ENCODE peak calls at places on chromosomes 3 and 15, in five cellular contexts. N, P, Q, O and L are unnamed samples.

GRCh38 chr3:41363830-41364523 is 164.7 kb downstream of the CTNNB1 start:
- DNase-seq in N (no peak), P (no peak), Q (no peak), O (no peak), L (no peak)

GRCh38 chr15:79166311-79166955 is 75.9 kb upstream of the RASGRF1 start:
- DNase-seq in N (no peak), P (no peak), Q (no peak), O (no peak), L (no peak)

GRCh38 chr3:46996689-46997452 is 17.4 kb downstream of the NBEAL2 start:
- DNase-seq in N (no peak), P (no peak), Q (no peak), O (no peak), L (no peak)

GRCh38 chr15:93485922-93486327 is 396.9 kb upstream of the RGMA start:
- DNase-seq in N (no peak), P (no peak), Q (no peak), O (no peak), L (no peak)

GRCh38 chr3:116552261-116552660 is 107.0 kb upstream of the LSAMP start:
- DNase-seq in N (no peak), P (no peak), Q (no peak), O (no peak), L (no peak)

GRCh38 chr3:88298189-88298588 is 148.4 kb downstream of the C3orf38 start:
- DNase-seq in N (no peak), P (no peak), Q (no peak), O (no peak), L (no peak)

GRCh38 chr15:87498545-87498944 is 758.0 kb downstream of the NTRK3 start:
- DNase-seq in N (peak), P (peak), Q (peak), O (peak), L (peak)

GRCh38 chr3:172138792-172139507 is 99.6 kb downstream of the FNDC3B start:
- DNase-seq in N (peak), P (peak), Q (no peak), O (peak), L (no peak)

GRCh38 chr3:141753399-141753798 is 9.8 kb upstream of the GRK7 start:
- DNase-seq in N (no peak), P (no peak), Q (no peak), O (no peak), L (no peak)

GRCh38 chr15:65730560-65731172 is 61.4 kb downstream of the DENND4A start:
- DNase-seq in N (no peak), P (no peak), Q (no peak), O (peak), L (no peak)

GRCh38 chr3:74009961-74010859 is 385.5 kb upstream of the PDZRN3 start:
- DNase-seq in N (no peak), P (no peak), Q (no peak), O (no peak), L (no peak)

GRCh38 chr3:119329551-119329950 is 35.4 kb downstream of the ARHGAP31 start:
- DNase-seq in N (no peak), P (no peak), Q (no peak), O (peak), L (no peak)

GRCh38 chr3:13282986-13283876 is 136.9 kb downstream of the NUP210 start:
- DNase-seq in N (peak), P (peak), Q (no peak), O (no peak), L (no peak)

GRCh38 chr3:66037986-66038369 is 740 bp downstream of the MAGI1 start:
- DNase-seq in N (no peak), P (peak), Q (no peak), O (no peak), L (no peak)

GRCh38 chr3:176354843-176355242 is 842.4 kb downstream of the TBL1XR1 start:
- DNase-seq in N (no peak), P (no peak), Q (no peak), O (no peak), L (no peak)

GRCh38 chr3:176650478-176650877 is 546.8 kb downstream of the TBL1XR1 start:
- DNase-seq in N (peak), P (no peak), Q (no peak), O (peak), L (peak)

GRCh38 chr15:35307676-35308075 is 222.6 kb upstream of the NANOGP8 start:
- DNase-seq in N (no peak), P (no peak), Q (no peak), O (no peak), L (no peak)

GRCh38 chr15:45703670-45704328 is 69.0 kb downstream of the SQOR start:
- DNase-seq in N (no peak), P (peak), Q (no peak), O (no peak), L (no peak)
- TF ChIP-seq CTCF in N (no peak), P (peak), Q (peak), O (peak), L (peak)

DNA sequence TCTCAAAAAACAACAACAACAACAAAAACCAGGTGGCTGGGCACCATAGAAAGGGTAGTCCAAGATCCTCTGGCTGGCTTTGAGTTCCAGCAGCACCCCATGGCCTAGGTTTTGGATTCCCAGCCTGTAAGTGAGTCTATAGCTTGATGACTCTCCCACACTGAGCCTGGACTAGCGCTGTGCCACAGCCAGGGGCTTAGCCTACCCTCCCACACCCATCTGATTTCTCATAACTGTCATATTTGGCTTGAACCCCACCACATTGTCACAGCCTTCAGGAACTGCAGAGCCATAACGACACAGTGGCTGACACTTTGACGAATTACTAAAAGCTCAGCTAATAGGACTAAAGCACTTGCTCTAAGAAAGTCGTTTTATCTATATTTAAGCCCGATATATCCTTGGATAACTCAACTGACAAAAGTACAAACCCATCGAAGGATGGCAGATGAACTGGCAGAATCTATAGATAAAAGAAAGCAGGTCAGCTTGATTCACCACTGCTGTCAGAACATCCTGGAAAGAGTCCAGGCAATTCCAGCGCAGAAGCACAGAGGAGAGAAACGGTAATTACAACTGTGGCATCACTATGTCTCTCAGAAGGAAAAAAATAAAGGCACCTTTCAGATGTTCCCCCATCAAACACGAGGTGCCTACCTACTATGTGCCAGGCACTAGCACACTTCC is 62.0 kb downstream of the HOMER2 start:
- DNase-seq in N (no peak), P (no peak), Q (no peak), O (peak), L (no peak)
- TF ChIP-seq CTCF in N (no peak), P (no peak), Q (no peak), O (no peak), L (no peak)

GRCh38 chr3:42541079-42541478 is 38.6 kb downstream of the VIPR1 start:
- DNase-seq in N (no peak), P (no peak), Q (no peak), O (no peak), L (no peak)
- TF ChIP-seq CTCF in N (no peak), P (no peak), Q (no peak), O (no peak), L (no peak)

DNA sequence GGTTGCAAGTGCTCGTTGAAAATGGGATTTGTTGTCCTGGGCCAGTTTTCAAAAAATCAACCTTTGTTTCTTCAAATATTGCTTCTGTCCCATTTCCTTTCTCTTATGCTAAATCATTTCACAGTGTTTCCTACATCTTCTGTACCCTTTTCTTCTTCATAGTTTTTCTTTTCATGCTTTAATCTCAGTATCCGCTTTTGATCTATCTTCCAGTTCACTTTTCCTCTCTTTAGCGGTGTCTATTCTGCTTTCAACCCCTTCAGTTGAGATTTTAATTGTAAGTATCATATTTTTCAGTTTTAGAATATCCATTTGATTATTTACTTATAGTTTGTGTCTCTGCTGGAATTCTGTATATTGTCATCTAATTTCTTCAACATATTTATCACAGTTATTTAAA is 311.7 kb upstream of the TPM1 start:
- DNase-seq in N (no peak), P (no peak), Q (no peak), O (no peak), L (no peak)
- TF ChIP-seq CTCF in N (no peak), P (no peak), Q (no peak), O (no peak), L (no peak)